ENCODE peak calls at places on chromosome 18, in ten cellular contexts. One of them, this sample, is unnamed.

GRCh38 chr18:51342815-51343214 is 145.3 kb upstream of the MEX3C start:
- DNase-seq in mesothelial cell of epicardium: no peak
- DNase-seq in astrocyte of the spinal cord: peak; percentile 80
- DNase-seq in neural crest cell: no peak
- DNase-seq in spleen: no peak
- DNase-seq in GM23338: no peak
- DNase-seq in breast epithelium: no peak
- DNase-seq in coronary artery: no peak
- DNase-seq in cardiac muscle cell: no peak
- DNase-seq in CD8-positive, alpha-beta T cell: no peak
- DNase-seq in this sample: peak; percentile 53

GRCh38 chr18:35174093-35174731 is 66.6 kb upstream of the ZNF397 start:
- DNase-seq in cardiac muscle cell: no peak
- DNase-seq in astrocyte of the spinal cord: no peak
- DNase-seq in spleen: no peak
- DNase-seq in neural crest cell: no peak
- DNase-seq in CD8-positive, alpha-beta T cell: no peak
- DNase-seq in breast epithelium: no peak
- DNase-seq in coronary artery: no peak
- DNase-seq in mesothelial cell of epicardium: no peak
- DNase-seq in GM23338: peak; percentile 55
- DNase-seq in this sample: no peak

GRCh38 chr18:57743008-57743407 is 60.1 kb downstream of the ATP8B1 start:
- DNase-seq in mesothelial cell of epicardium: no peak
- DNase-seq in CD8-positive, alpha-beta T cell: no peak
- DNase-seq in coronary artery: no peak
- DNase-seq in astrocyte of the spinal cord: peak; percentile 77
- DNase-seq in GM23338: no peak
- DNase-seq in breast epithelium: no peak
- DNase-seq in spleen: no peak
- DNase-seq in cardiac muscle cell: no peak
- DNase-seq in neural crest cell: no peak
- DNase-seq in this sample: peak; percentile 53

GRCh38 chr18:31656754-31657153 is 27.6 kb downstream of the B4GALT6 start:
- DNase-seq in cardiac muscle cell: no peak
- DNase-seq in breast epithelium: no peak
- DNase-seq in GM23338: no peak
- DNase-seq in CD8-positive, alpha-beta T cell: no peak
- DNase-seq in neural crest cell: no peak
- DNase-seq in spleen: no peak
- DNase-seq in coronary artery: no peak
- DNase-seq in mesothelial cell of epicardium: no peak
- DNase-seq in astrocyte of the spinal cord: no peak
- DNase-seq in this sample: no peak

GRCh38 chr18:80145191-80145799 is 36.2 kb downstream of the ADNP2 start:
- DNase-seq in GM23338: no peak
- DNase-seq in spleen: no peak
- DNase-seq in coronary artery: no peak
- DNase-seq in breast epithelium: no peak
- DNase-seq in neural crest cell: no peak
- DNase-seq in CD8-positive, alpha-beta T cell: no peak
- DNase-seq in cardiac muscle cell: no peak
- DNase-seq in astrocyte of the spinal cord: no peak
- DNase-seq in mesothelial cell of epicardium: no peak
- DNase-seq in this sample: no peak

GRCh38 chr18:71237636-71238035 is 948.8 kb downstream of the SOCS6 start:
- DNase-seq in mesothelial cell of epicardium: no peak
- DNase-seq in cardiac muscle cell: no peak
- DNase-seq in breast epithelium: no peak
- DNase-seq in spleen: no peak
- DNase-seq in astrocyte of the spinal cord: no peak
- DNase-seq in neural crest cell: no peak
- DNase-seq in coronary artery: no peak
- DNase-seq in CD8-positive, alpha-beta T cell: no peak
- DNase-seq in GM23338: no peak
- DNase-seq in this sample: no peak

GRCh38 chr18:13377496-13377895 is 158.9 kb downstream of the LDLRAD4 start:
- DNase-seq in mesothelial cell of epicardium: no peak
- DNase-seq in GM23338: no peak
- DNase-seq in cardiac muscle cell: no peak
- DNase-seq in astrocyte of the spinal cord: no peak
- DNase-seq in coronary artery: peak; percentile 69
- DNase-seq in spleen: no peak
- DNase-seq in breast epithelium: no peak
- DNase-seq in CD8-positive, alpha-beta T cell: no peak
- DNase-seq in neural crest cell: no peak
- DNase-seq in this sample: no peak

GRCh38 chr18:9008203-9008708 is 94.2 kb upstream of the NDUFV2 start:
- DNase-seq in mesothelial cell of epicardium: no peak
- DNase-seq in CD8-positive, alpha-beta T cell: no peak
- DNase-seq in cardiac muscle cell: no peak
- DNase-seq in spleen: no peak
- DNase-seq in breast epithelium: no peak
- DNase-seq in astrocyte of the spinal cord: no peak
- DNase-seq in coronary artery: no peak
- DNase-seq in GM23338: no peak
- DNase-seq in neural crest cell: no peak
- DNase-seq in this sample: no peak

GRCh38 chr18:48129621-48130082 is 199.2 kb upstream of the SMAD2 start:
- DNase-seq in astrocyte of the spinal cord: no peak
- DNase-seq in CD8-positive, alpha-beta T cell: no peak
- DNase-seq in GM23338: peak; percentile 34
- DNase-seq in spleen: peak; percentile 43
- DNase-seq in breast epithelium: no peak
- DNase-seq in coronary artery: no peak
- DNase-seq in mesothelial cell of epicardium: no peak
- DNase-seq in neural crest cell: no peak
- DNase-seq in cardiac muscle cell: no peak
- DNase-seq in this sample: no peak

GRCh38 chr18:31942999-31943894 is at the start of gene TRAPPC8:
- DNase-seq in cardiac muscle cell: peak; percentile 99
- DNase-seq in astrocyte of the spinal cord: peak; percentile 99
- DNase-seq in CD8-positive, alpha-beta T cell: peak; percentile 96
- DNase-seq in coronary artery: peak; percentile 99
- DNase-seq in neural crest cell: peak; percentile 90
- DNase-seq in breast epithelium: peak; percentile 97
- DNase-seq in spleen: peak; percentile 100
- DNase-seq in mesothelial cell of epicardium: peak; percentile 92
- DNase-seq in GM23338: peak; percentile 100
- DNase-seq in this sample: peak; percentile 97

GRCh38 chr18:69257861-69258458 is 142.7 kb upstream of the DOK6 start:
- DNase-seq in coronary artery: no peak
- DNase-seq in neural crest cell: no peak
- DNase-seq in mesothelial cell of epicardium: no peak
- DNase-seq in cardiac muscle cell: no peak
- DNase-seq in CD8-positive, alpha-beta T cell: no peak
- DNase-seq in GM23338: no peak
- DNase-seq in spleen: no peak
- DNase-seq in astrocyte of the spinal cord: peak; percentile 73
- DNase-seq in breast epithelium: no peak
- DNase-seq in this sample: peak; percentile 75

GRCh38 chr18:49175071-49175470 is 224.3 kb upstream of the SMAD7 start:
- DNase-seq in coronary artery: no peak
- DNase-seq in mesothelial cell of epicardium: no peak
- DNase-seq in spleen: no peak
- DNase-seq in CD8-positive, alpha-beta T cell: no peak
- DNase-seq in astrocyte of the spinal cord: no peak
- DNase-seq in breast epithelium: no peak
- DNase-seq in neural crest cell: no peak
- DNase-seq in cardiac muscle cell: no peak
- DNase-seq in GM23338: no peak
- DNase-seq in this sample: no peak

GRCh38 chr18:68267583-68267982 is 447.3 kb downstream of the TMX3 start:
- DNase-seq in mesothelial cell of epicardium: no peak
- DNase-seq in spleen: no peak
- DNase-seq in astrocyte of the spinal cord: peak; percentile 67
- DNase-seq in CD8-positive, alpha-beta T cell: no peak
- DNase-seq in GM23338: no peak
- DNase-seq in breast epithelium: no peak
- DNase-seq in coronary artery: no peak
- DNase-seq in cardiac muscle cell: no peak
- DNase-seq in neural crest cell: no peak
- DNase-seq in this sample: no peak

DNA sequence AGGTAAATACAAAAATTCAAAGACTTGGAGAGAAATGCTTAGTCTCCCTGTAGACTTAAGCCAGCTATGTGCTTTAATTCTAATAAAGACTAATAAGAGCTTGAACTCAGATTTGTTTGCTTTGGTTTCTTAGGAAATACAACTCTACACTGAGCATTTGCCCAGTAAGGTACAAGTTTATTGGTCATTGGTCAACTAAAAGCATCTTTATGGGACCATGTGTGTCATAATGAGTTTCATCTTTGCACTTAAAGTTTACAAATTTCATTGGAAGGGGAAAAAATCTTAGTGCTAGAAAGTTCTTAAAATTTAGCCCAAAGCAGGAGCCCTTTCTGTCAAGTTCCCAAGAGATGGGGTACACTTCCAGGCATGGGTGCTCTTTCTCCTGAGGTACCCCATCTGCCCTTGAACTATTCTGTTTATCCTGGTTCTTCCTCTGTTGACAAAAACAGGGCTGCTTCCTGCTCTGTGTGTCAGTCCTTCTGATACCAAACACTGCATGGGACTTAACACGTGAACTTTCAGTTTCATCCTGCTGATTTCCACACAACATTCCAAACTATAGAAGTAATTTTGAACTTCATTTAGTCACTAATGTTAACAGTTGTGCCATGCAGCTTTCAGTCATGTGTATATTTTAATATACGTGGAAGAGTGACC is 200.2 kb downstream of the TPGS2 start:
- DNase-seq in astrocyte of the spinal cord: peak; percentile 17
- DNase-seq in breast epithelium: no peak
- DNase-seq in coronary artery: no peak
- DNase-seq in CD8-positive, alpha-beta T cell: no peak
- DNase-seq in neural crest cell: no peak
- DNase-seq in cardiac muscle cell: no peak
- DNase-seq in GM23338: no peak
- DNase-seq in spleen: no peak
- DNase-seq in mesothelial cell of epicardium: no peak
- DNase-seq in this sample: no peak
- TF ChIP-seq CTCF in astrocyte of the spinal cord: no peak
- TF ChIP-seq CTCF in breast epithelium: no peak
- TF ChIP-seq CTCF in coronary artery: no peak
- TF ChIP-seq CTCF in CD8-positive, alpha-beta T cell: no peak
- TF ChIP-seq CTCF in neural crest cell: no peak
- TF ChIP-seq CTCF in cardiac muscle cell: no peak
- TF ChIP-seq CTCF in GM23338: no peak
- TF ChIP-seq CTCF in spleen: no peak
- TF ChIP-seq CTCF in mesothelial cell of epicardium: no peak
- TF ChIP-seq CTCF in this sample: no peak

GRCh38 chr18:55346961-55347740 is 240.8 kb downstream of the TCF4 start:
- DNase-seq in coronary artery: no peak
- DNase-seq in mesothelial cell of epicardium: no peak
- DNase-seq in spleen: no peak
- DNase-seq in GM23338: peak; percentile 21
- DNase-seq in astrocyte of the spinal cord: no peak
- DNase-seq in cardiac muscle cell: no peak
- DNase-seq in CD8-positive, alpha-beta T cell: no peak
- DNase-seq in neural crest cell: no peak
- DNase-seq in breast epithelium: no peak
- DNase-seq in this sample: no peak
- TF ChIP-seq CTCF in coronary artery: no peak
- TF ChIP-seq CTCF in mesothelial cell of epicardium: no peak
- TF ChIP-seq CTCF in spleen: no peak
- TF ChIP-seq CTCF in GM23338: no peak
- TF ChIP-seq CTCF in astrocyte of the spinal cord: no peak
- TF ChIP-seq CTCF in cardiac muscle cell: no peak
- TF ChIP-seq CTCF in CD8-positive, alpha-beta T cell: no peak
- TF ChIP-seq CTCF in neural crest cell: no peak
- TF ChIP-seq CTCF in breast epithelium: no peak
- TF ChIP-seq CTCF in this sample: no peak

DNA sequence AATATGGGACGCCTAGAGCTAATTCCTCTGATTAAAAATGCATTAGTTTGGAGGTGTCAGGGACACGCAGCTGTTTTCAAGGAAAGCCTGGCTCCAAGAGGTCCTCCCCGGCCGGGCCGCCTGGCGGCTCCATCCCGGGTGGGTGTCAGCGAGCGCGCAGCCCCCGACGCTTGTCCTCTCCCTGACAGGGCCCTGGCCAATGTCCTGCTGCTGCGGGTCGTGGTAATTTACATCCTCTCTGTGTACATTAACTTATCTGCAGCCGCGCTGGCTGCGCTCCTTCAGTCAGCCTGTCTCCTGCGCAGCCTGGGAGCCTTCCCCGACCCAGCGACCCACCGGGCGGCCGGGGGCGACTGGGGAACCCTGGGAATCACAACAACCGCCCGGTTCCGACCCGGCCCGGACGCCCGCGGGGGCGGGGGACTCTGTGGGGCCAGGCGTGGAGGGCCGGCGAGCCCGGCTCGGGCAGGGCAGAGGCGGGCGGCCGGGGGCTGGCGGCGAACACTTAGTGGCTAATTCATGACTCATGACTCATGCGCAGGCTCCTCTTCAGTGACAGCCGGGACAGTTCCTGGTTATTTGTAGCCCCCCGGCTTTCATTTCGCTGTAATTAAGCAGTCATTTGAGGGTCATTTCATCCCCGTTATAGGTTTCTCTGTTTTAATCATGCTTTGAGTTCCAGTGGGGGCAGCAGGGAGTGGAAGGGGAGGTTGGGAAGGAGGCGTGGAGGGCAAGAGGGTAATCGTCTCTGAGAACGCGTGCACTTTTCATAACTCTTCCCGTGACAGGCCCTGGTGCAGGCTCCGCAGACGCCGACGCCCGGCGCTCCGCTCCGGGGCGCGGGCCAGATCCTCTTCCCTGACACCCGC is 141.9 kb upstream of the CTAGE1 start:
- DNase-seq in coronary artery: peak; percentile 86
- DNase-seq in breast epithelium: no peak
- DNase-seq in CD8-positive, alpha-beta T cell: peak; percentile 21
- DNase-seq in cardiac muscle cell: peak; percentile 93
- DNase-seq in GM23338: peak; percentile 51
- DNase-seq in neural crest cell: peak; percentile 47
- DNase-seq in spleen: peak; percentile 81
- DNase-seq in mesothelial cell of epicardium: peak; percentile 87
- DNase-seq in astrocyte of the spinal cord: peak; percentile 58
- DNase-seq in this sample: no peak
- TF ChIP-seq CTCF in coronary artery: no peak
- TF ChIP-seq CTCF in breast epithelium: peak; percentile 38
- TF ChIP-seq CTCF in CD8-positive, alpha-beta T cell: no peak
- TF ChIP-seq CTCF in cardiac muscle cell: peak; percentile 36
- TF ChIP-seq CTCF in GM23338: no peak
- TF ChIP-seq CTCF in neural crest cell: peak; percentile 53
- TF ChIP-seq CTCF in spleen: no peak
- TF ChIP-seq CTCF in mesothelial cell of epicardium: peak; percentile 15
- TF ChIP-seq CTCF in astrocyte of the spinal cord: peak; percentile 35
- TF ChIP-seq CTCF in this sample: peak; percentile 41

GRCh38 chr18:46858290-46858689 is 59.0 kb downstream of the PIAS2 start:
- DNase-seq in GM23338: no peak
- DNase-seq in mesothelial cell of epicardium: no peak
- DNase-seq in astrocyte of the spinal cord: no peak
- DNase-seq in coronary artery: no peak
- DNase-seq in cardiac muscle cell: no peak
- DNase-seq in neural crest cell: no peak
- DNase-seq in spleen: no peak
- DNase-seq in CD8-positive, alpha-beta T cell: no peak
- DNase-seq in breast epithelium: no peak
- DNase-seq in this sample: no peak

GRCh38 chr18:46859855-46860254 is 57.5 kb downstream of the PIAS2 start:
- DNase-seq in spleen: no peak
- DNase-seq in coronary artery: no peak
- DNase-seq in breast epithelium: no peak
- DNase-seq in CD8-positive, alpha-beta T cell: no peak
- DNase-seq in astrocyte of the spinal cord: peak; percentile 54
- DNase-seq in mesothelial cell of epicardium: no peak
- DNase-seq in cardiac muscle cell: no peak
- DNase-seq in neural crest cell: no peak
- DNase-seq in GM23338: no peak
- DNase-seq in this sample: peak; percentile 57

GRCh38 chr18:46856975-46857374 is 60.3 kb downstream of the PIAS2 start:
- DNase-seq in breast epithelium: no peak
- DNase-seq in astrocyte of the spinal cord: no peak
- DNase-seq in spleen: no peak
- DNase-seq in GM23338: no peak
- DNase-seq in cardiac muscle cell: no peak
- DNase-seq in coronary artery: no peak
- DNase-seq in mesothelial cell of epicardium: no peak
- DNase-seq in CD8-positive, alpha-beta T cell: no peak
- DNase-seq in neural crest cell: no peak
- DNase-seq in this sample: no peak
- TF ChIP-seq CTCF in breast epithelium: no peak
- TF ChIP-seq CTCF in astrocyte of the spinal cord: peak; percentile 10
- TF ChIP-seq CTCF in spleen: no peak
- TF ChIP-seq CTCF in GM23338: no peak
- TF ChIP-seq CTCF in cardiac muscle cell: no peak
- TF ChIP-seq CTCF in coronary artery: no peak
- TF ChIP-seq CTCF in mesothelial cell of epicardium: no peak
- TF ChIP-seq CTCF in CD8-positive, alpha-beta T cell: no peak
- TF ChIP-seq CTCF in neural crest cell: no peak
- TF ChIP-seq CTCF in this sample: peak; percentile 11

This sample was measured in astrocyte of the cerebellum.